ENCODE peak calls at places on chromosomes 16 and 17, in eight cellular contexts. X, C, G, H, W, K, O and V are unnamed samples.

GRCh38 chr17:73628642-73629552 is 15.3 kb downstream of the SDK2 start:
- DNase-seq in X (no peak), C (no peak), G (no peak), H (no peak), W (no peak), K (no peak), O (no peak), V (no peak)

GRCh38 chr17:7856081-7856791 is 1.1 kb downstream of the NAA38 start:
- DNase-seq in X (no peak), C (peak; percentile 53), G (peak; percentile 66), H (peak; percentile 66), W (peak; percentile 41), K (peak; percentile 83), O (no peak), V (no peak)

GRCh38 chr16:28882476-28883180 is 4.3 kb downstream of the ATP2A1 start:
- DNase-seq in X (no peak), C (no peak), G (no peak), H (peak; percentile 59), W (no peak), K (no peak), O (no peak), V (no peak)

GRCh38 chr16:84840687-84841627 is 21.2 kb downstream of the CRISPLD2 start:
- DNase-seq in X (no peak), C (no peak), G (no peak), H (no peak), W (no peak), K (no peak), O (no peak), V (no peak)

GRCh38 chr17:4771519-4772234 is at the start of gene TM4SF5:
- DNase-seq in X (no peak), C (no peak), G (no peak), H (no peak), W (no peak), K (no peak), O (no peak), V (no peak)

GRCh38 chr16:14475370-14476139 is 154.5 kb downstream of the PARN start:
- DNase-seq in X (no peak), C (peak; percentile 61), G (peak; percentile 80), H (no peak), W (no peak), K (no peak), O (no peak), V (no peak)

GRCh38 chr16:7513429-7513828 is 180.8 kb downstream of the RBFOX1 start:
- DNase-seq in X (no peak), C (no peak), G (no peak), H (no peak), W (no peak), K (no peak), O (no peak), V (no peak)

GRCh38 chr16:89315791-89316581 is 98.5 kb downstream of the ZNF778 start:
- DNase-seq in X (no peak), C (no peak), G (peak; percentile 86), H (no peak), W (no peak), K (no peak), O (peak; percentile 80), V (peak; percentile 75)

GRCh38 chr17:31595076-31595475 is 203.6 kb downstream of the RAB11FIP4 start:
- DNase-seq in X (no peak), C (no peak), G (peak; percentile 86), H (no peak), W (no peak), K (no peak), O (no peak), V (no peak)

GRCh38 chr17:39082482-39082881 is 69.0 kb downstream of the PLXDC1 start:
- DNase-seq in X (no peak), C (no peak), G (peak; percentile 53), H (no peak), W (no peak), K (no peak), O (no peak), V (no peak)

GRCh38 chr16:49488740-49489525 is 115.3 kb downstream of the C16orf78 start:
- DNase-seq in X (no peak), C (no peak), G (no peak), H (no peak), W (no peak), K (peak; percentile 46), O (no peak), V (no peak)

GRCh38 chr16:31061813-31062440 is 12.1 kb downstream of the ZNF668 start:
- DNase-seq in X (no peak), C (no peak), G (no peak), H (no peak), W (no peak), K (no peak), O (no peak), V (no peak)

GRCh38 chr16:85914423-85914794 is 15.4 kb downstream of the IRF8 start:
- DNase-seq in X (no peak), C (no peak), G (no peak), H (no peak), W (no peak), K (no peak), O (no peak), V (no peak)

GRCh38 chr16:3135120-3135715 is 389 bp downstream of the ZNF213 start:
- DNase-seq in X (no peak), C (no peak), G (no peak), H (no peak), W (no peak), K (no peak), O (no peak), V (no peak)

GRCh38 chr16:17470871-17471744 is at the start of gene XYLT1:
- DNase-seq in X (no peak), C (peak; percentile 61), G (peak; percentile 100), H (peak; percentile 74), W (peak; percentile 55), K (peak; percentile 94), O (peak; percentile 21), V (peak; percentile 33)

GRCh38 chr17:57955183-57955952 is at the start of gene CUEDC1:
- DNase-seq in X (no peak), C (peak; percentile 67), G (peak; percentile 88), H (peak; percentile 86), W (peak; percentile 55), K (peak; percentile 93), O (peak; percentile 49), V (peak; percentile 59)

GRCh38 chr16:11250091-11250785 is 5.8 kb downstream of the SOCS1 start:
- DNase-seq in X (no peak), C (no peak), G (no peak), H (no peak), W (no peak), K (no peak), O (no peak), V (no peak)

GRCh38 chr17:38868095-38868967 is 1.5 kb upstream of the LASP1 start:
- DNase-seq in X (no peak), C (no peak), G (peak; percentile 59), H (peak; percentile 65), W (no peak), K (peak; percentile 83), O (peak; percentile 29), V (no peak)

GRCh38 chr16:67856927-67857546 is 9.5 kb upstream of the CENPT start:
- DNase-seq in X (no peak), C (no peak), G (no peak), H (no peak), W (no peak), K (no peak), O (no peak), V (no peak)
- H3K4me3 ChIP-seq in X (no peak overlapping the region), C (no peak overlapping the region), G (peak overlapping the region; percentile 24), H (no peak overlapping the region), W (no peak overlapping the region), K (no peak overlapping the region), O (no peak overlapping the region), V (no peak overlapping the region)

GRCh38 chr16:65658339-65659275 is 536.7 kb upstream of the CDH11 start:
- DNase-seq in X (no peak), C (peak; percentile 64), G (peak; percentile 96), H (peak; percentile 36), W (peak; percentile 91), K (no peak), O (no peak), V (no peak)
- H3K27ac ChIP-seq in X (peak overlapping the region; percentile 45), C (no peak overlapping the region), G (peak overlapping the region; percentile 94), H (no peak overlapping the region), W (peak overlapping the region; percentile 48), K (no peak overlapping the region), O (no peak overlapping the region), V (no peak overlapping the region)

GRCh38 chr16:34050787-34051320 is 591.4 kb downstream of the TP53TG3F start:
- DNase-seq in X (no peak), C (no peak), G (no peak), H (no peak), W (no peak), K (peak; percentile 53), O (no peak), V (no peak)
- H3K4me3 ChIP-seq in X (no peak overlapping the region), C (no peak overlapping the region), G (no peak overlapping the region), H (no peak overlapping the region), W (no peak overlapping the region), K (no peak overlapping the region), O (no peak overlapping the region), V (no peak overlapping the region)

DNA sequence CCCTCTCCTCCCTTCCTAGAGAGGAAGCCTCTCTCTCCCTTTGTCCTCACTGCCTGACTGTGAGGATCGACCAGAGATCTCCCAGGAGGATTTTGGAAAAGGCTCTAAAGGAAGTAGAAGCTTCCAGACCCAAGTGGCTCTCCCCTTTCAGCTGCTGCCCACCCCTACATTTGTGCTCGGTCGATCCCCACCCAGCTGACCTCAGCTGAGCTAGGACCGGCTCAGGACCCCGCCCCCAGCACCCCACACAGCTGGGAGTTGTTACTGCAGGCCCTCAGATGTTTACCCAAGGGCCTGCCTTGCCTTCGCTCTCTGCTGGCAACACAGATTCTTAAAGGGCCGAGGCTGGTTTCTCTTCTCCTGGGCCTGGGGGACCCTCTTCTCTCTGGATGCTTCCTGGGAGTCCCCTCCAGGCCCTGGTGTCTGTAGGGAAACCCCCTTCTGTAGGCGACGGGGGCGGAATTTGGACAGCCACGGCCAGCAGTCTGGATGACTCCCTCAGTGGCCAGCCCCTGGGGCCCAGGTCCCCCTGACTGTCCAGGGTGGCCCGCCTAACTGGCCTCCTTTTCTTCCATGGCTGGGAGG is 26.9 kb upstream of the TIMP2 start:
- DNase-seq in X (no peak), C (no peak), G (no peak), H (no peak), W (no peak), K (peak; percentile 69), O (no peak), V (no peak)
- H3K27ac ChIP-seq in X (peak overlapping the region; percentile 49), C (peak overlapping the region; percentile 18), G (no peak overlapping the region), H (no peak overlapping the region), W (peak overlapping the region; percentile 58), K (peak overlapping the region; percentile 49), O (no peak overlapping the region), V (no peak overlapping the region)

GRCh38 chr17:50200447-50201225 is 795 bp downstream of the COL1A1 start:
- DNase-seq in X (no peak), C (peak; percentile 89), G (peak; percentile 94), H (peak; percentile 88), W (peak; percentile 91), K (peak; percentile 98), O (peak; percentile 78), V (peak; percentile 74)

GRCh38 chr17:50199651-50200446 is 1.6 kb downstream of the COL1A1 start:
- DNase-seq in X (peak; percentile 41), C (peak; percentile 95), G (peak; percentile 96), H (peak; percentile 87), W (peak; percentile 95), K (peak; percentile 99), O (peak; percentile 69), V (peak; percentile 77)

GRCh38 chr17:50198026-50198669 is 3.3 kb downstream of the COL1A1 start:
- DNase-seq in X (no peak), C (peak; percentile 64), G (peak; percentile 84), H (peak; percentile 58), W (peak; percentile 64), K (peak; percentile 85), O (peak; percentile 36), V (peak; percentile 46)

GRCh38 chr17:50201226-50201854 is at the start of gene COL1A1:
- DNase-seq in X (no peak), C (no peak), G (peak; percentile 94), H (peak; percentile 80), W (peak; percentile 56), K (peak; percentile 97), O (no peak), V (no peak)

GRCh38 chr17:50199211-50199633 is 2.2 kb downstream of the COL1A1 start:
- DNase-seq in X (no peak), C (no peak), G (peak; percentile 68), H (no peak), W (no peak), K (peak; percentile 76), O (no peak), V (no peak)
- H3K4me3 ChIP-seq in X (peak overlapping the region; percentile 74), C (peak overlapping the region; percentile 36), G (peak overlapping the region; percentile 99), H (peak overlapping the region; percentile 58), W (peak overlapping the region; percentile 66), K (peak overlapping the region; percentile 69), O (no peak overlapping the region), V (no peak overlapping the region)